ENCODE peak calls at places on chromosome 1, in seven cellular contexts. R is bronchial epithelial cell, V is HS-5, T is EL, K is OCI-M1, W is ACHN, P is HS-27A. G is an unnamed sample.

GRCh38 chr1:151377150-151377884 is 4.8 kb upstream of the SELENBP1 start:
- DNase-seq in R (no peak), V (no peak), T (no peak), K (no peak), W (no peak), P (no peak), G (no peak)

GRCh38 chr1:245067257-245067656 is 87.5 kb upstream of the KIF26B start:
- DNase-seq in R (no peak), V (no peak), T (peak), K (no peak), W (no peak), P (no peak), G (no peak)

GRCh38 chr1:44594871-44595735 is 79.2 kb downstream of the TMEM53 start:
- DNase-seq in R (peak), V (no peak), T (peak), K (peak), W (peak), P (no peak), G (no peak)

GRCh38 chr1:3910049-3910731 is 10.1 kb upstream of the C1orf174 start:
- DNase-seq in R (no peak), V (no peak), T (no peak), K (no peak), W (no peak), P (no peak), G (no peak)

GRCh38 chr1:1092890-1093609 is 18.9 kb upstream of the RNF223 start:
- DNase-seq in R (no peak), V (no peak), T (no peak), K (no peak), W (no peak), P (no peak), G (no peak)

GRCh38 chr1:152182942-152183341 is 23.9 kb upstream of the RPTN start:
- DNase-seq in R (peak), V (peak), T (peak), K (no peak), W (peak), P (no peak), G (peak)

GRCh38 chr1:188822248-188822647 is 1655.4 kb downstream of the BRINP3 start:
- DNase-seq in R (no peak), V (no peak), T (peak), K (peak), W (no peak), P (no peak), G (no peak)

GRCh38 chr1:235979716-235980338 is 85.1 kb downstream of the NID1 start:
- DNase-seq in R (no peak), V (no peak), T (no peak), K (no peak), W (no peak), P (no peak), G (no peak)

GRCh38 chr1:244964112-244964971 is 100.0 kb upstream of the HNRNPU start:
- DNase-seq in R (peak), V (peak), T (peak), K (peak), W (peak), P (peak), G (peak)

GRCh38 chr1:38403667-38404066 is 357.1 kb upstream of the POU3F1 start:
- DNase-seq in R (no peak), V (no peak), T (no peak), K (no peak), W (no peak), P (no peak), G (no peak)

GRCh38 chr1:41171266-41171874 is 70.7 kb downstream of the SCMH1 start:
- DNase-seq in R (no peak), V (no peak), T (no peak), K (no peak), W (no peak), P (no peak), G (no peak)

G was measured in retinal pigment epithelial cell.